ENCODE peak calls at places on chromosomes 1 and 21, in ten cellular contexts. X, E, L, B, H, J, Z, N, A and T are unnamed samples.

GRCh38 chr1:37537378-37537777 is 16.7 kb downstream of the SNIP1 start:
- DNase-seq in X (peak), E (peak), L (no peak), B (no peak), H (no peak), J (peak), Z (no peak), N (no peak), A (peak), T (peak)

GRCh38 chr1:101959456-101959855 is 37.3 kb downstream of the OLFM3 start:
- DNase-seq in X (no peak), E (no peak), L (no peak), B (no peak), H (no peak), J (no peak), Z (no peak), N (no peak), A (no peak), T (no peak)

GRCh38 chr1:154598871-154599635 is 8.9 kb downstream of the ADAR start:
- DNase-seq in X (no peak), E (no peak), L (no peak), B (no peak), H (no peak), J (peak), Z (no peak), N (no peak), A (peak), T (no peak)

GRCh38 chr1:170682159-170682558 is 18.2 kb downstream of the PRRX1 start:
- DNase-seq in X (no peak), E (no peak), L (no peak), B (no peak), H (no peak), J (no peak), Z (no peak), N (no peak), A (no peak), T (no peak)

GRCh38 chr1:150507912-150508864 is at the start of gene ECM1:
- DNase-seq in X (peak), E (peak), L (no peak), B (no peak), H (peak), J (peak), Z (peak), N (peak), A (peak), T (peak)

GRCh38 chr1:91830242-91831131 is 55.5 kb downstream of the TGFBR3 start:
- DNase-seq in X (peak), E (peak), L (no peak), B (peak), H (peak), J (peak), Z (peak), N (no peak), A (peak), T (peak)

GRCh38 chr21:45935628-45936027 is 45.9 kb upstream of the COL6A1 start:
- DNase-seq in X (peak), E (peak), L (no peak), B (no peak), H (no peak), J (peak), Z (no peak), N (no peak), A (no peak), T (peak)

GRCh38 chr1:111903148-111903857 is 86.2 kb downstream of the KCND3 start:
- DNase-seq in X (no peak), E (no peak), L (no peak), B (no peak), H (no peak), J (no peak), Z (no peak), N (peak), A (no peak), T (no peak)

GRCh38 chr1:108592030-108592759 is 32.3 kb downstream of the EEIG2 start:
- DNase-seq in X (no peak), E (no peak), L (no peak), B (no peak), H (no peak), J (peak), Z (no peak), N (no peak), A (no peak), T (peak)

GRCh38 chr1:218346391-218347204 is 1.5 kb downstream of the TGFB2 start:
- DNase-seq in X (peak), E (peak), L (no peak), B (no peak), H (no peak), J (peak), Z (no peak), N (peak), A (peak), T (no peak)

GRCh38 chr1:42439940-42440339 is 15.9 kb downstream of the ZMYND12 start:
- DNase-seq in X (peak), E (peak), L (no peak), B (no peak), H (no peak), J (peak), Z (no peak), N (no peak), A (no peak), T (peak)

GRCh38 chr1:93625582-93626327 is 55.9 kb downstream of the BCAR3 start:
- DNase-seq in X (peak), E (peak), L (no peak), B (no peak), H (peak), J (peak), Z (no peak), N (no peak), A (peak), T (peak)

GRCh38 chr1:98077691-98078090 is 156.9 kb upstream of the DPYD start:
- DNase-seq in X (no peak), E (no peak), L (no peak), B (no peak), H (no peak), J (no peak), Z (no peak), N (no peak), A (no peak), T (no peak)

GRCh38 chr1:217311766-217312165 is 319.1 kb downstream of the GPATCH2 start:
- DNase-seq in X (no peak), E (peak), L (no peak), B (no peak), H (peak), J (no peak), Z (no peak), N (peak), A (no peak), T (peak)

GRCh38 chr1:70044832-70045231 is 160.5 kb downstream of the LRRC40 start:
- DNase-seq in X (peak), E (peak), L (no peak), B (no peak), H (no peak), J (peak), Z (no peak), N (no peak), A (no peak), T (peak)

GRCh38 chr1:221925947-221926346 is 184.1 kb upstream of the DUSP10 start:
- DNase-seq in X (no peak), E (no peak), L (no peak), B (no peak), H (no peak), J (no peak), Z (no peak), N (no peak), A (no peak), T (no peak)

GRCh38 chr1:227788279-227789041 is 27.0 kb upstream of the PRSS38 start:
- DNase-seq in X (peak), E (no peak), L (no peak), B (peak), H (peak), J (peak), Z (no peak), N (peak), A (peak), T (no peak)

DNA sequence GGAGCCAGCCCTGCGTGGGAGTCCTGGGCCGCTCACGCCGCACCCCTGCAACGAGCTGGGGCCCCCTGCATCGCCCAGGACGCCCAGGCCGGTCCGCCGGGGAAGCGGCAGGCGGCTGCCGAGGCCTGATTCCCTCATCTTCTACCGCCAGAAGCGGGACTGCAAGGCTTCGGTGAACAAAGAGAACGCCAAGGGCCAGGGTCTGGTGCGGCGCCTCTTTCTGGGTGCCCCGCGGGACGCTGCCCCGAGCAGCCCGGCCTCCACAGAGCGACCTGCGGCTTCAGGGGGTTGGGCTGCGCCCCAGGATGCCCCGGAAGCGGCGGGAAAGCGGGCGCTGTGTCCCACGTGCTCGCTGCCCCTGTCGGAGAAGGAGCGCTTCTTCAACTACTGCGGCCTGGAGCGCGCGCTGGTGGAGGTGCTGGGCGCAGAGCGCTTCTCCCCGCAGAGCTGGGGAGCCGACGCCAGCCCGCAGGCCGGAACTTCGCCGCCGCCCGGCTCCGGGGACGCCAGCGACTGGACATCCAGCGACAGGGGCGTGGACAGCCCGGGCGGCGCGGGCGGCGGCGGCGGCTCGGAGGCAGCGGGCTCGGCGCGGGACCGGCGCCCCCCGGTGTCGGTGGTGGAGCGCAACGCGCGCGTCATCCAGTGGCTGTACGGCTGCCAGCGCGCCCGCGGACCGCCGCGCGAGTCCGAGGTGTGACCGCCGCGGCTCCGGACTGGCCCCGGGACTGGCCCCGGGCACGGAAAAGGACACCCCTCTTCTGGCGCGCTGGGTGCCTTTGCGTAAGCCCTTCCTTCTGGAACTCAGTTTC is 2.7 kb downstream of the FAM110D start:
- DNase-seq in X (peak), E (peak), L (peak), B (peak), H (peak), J (peak), Z (peak), N (peak), A (peak), T (peak)
- TF ChIP-seq CTCF in X (no peak), E (no peak), L (no peak), B (no peak), H (no peak), J (peak), Z (peak), N (peak), A (peak), T (no peak)

GRCh38 chr1:240491156-240491555 is 120.8 kb downstream of the GREM2 start:
- DNase-seq in X (no peak), E (peak), L (no peak), B (no peak), H (no peak), J (peak), Z (no peak), N (peak), A (no peak), T (peak)

GRCh38 chr1:240495652-240496051 is 116.3 kb downstream of the GREM2 start:
- DNase-seq in X (no peak), E (no peak), L (no peak), B (no peak), H (no peak), J (no peak), Z (no peak), N (no peak), A (no peak), T (no peak)

GRCh38 chr1:240496356-240496755 is 115.6 kb downstream of the GREM2 start:
- DNase-seq in X (no peak), E (no peak), L (no peak), B (no peak), H (no peak), J (no peak), Z (no peak), N (no peak), A (no peak), T (no peak)

GRCh38 chr1:240491796-240492195 is 120.2 kb downstream of the GREM2 start:
- DNase-seq in X (no peak), E (no peak), L (no peak), B (no peak), H (no peak), J (no peak), Z (no peak), N (no peak), A (no peak), T (peak)

DNA sequence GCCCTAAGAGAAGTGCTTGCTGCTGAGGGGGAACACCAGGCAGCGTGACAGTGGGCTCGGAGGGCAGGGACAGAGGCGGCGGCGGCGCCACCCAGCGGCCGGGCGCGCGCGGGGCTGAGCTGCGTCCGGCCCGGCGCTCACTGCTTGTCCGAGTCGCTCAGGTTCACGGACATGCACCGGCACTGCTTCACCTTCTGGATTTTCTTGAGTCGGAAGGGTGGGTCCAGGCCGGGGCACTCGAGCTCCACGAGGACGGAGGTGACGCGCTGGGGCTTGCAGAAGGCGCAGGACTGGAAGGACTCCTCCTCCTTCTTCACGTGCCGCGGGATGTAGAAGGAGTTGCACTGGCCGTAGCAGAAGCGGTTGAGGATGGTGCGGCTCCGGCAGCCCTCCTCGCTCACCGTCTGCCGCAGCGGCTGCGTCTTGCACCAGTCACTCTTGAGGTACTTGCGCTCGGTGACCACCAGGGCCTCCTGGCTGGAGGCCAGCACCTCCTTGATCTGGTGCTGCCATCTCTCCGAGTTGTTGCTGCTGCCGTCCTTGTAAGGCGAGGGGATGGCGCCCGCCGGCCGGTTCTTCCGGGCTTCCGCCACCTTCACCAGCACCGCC is 119.0 kb downstream of the GREM2 start:
- DNase-seq in X (no peak), E (peak), L (no peak), B (no peak), H (peak), J (peak), Z (no peak), N (peak), A (peak), T (peak)
- H3K4me3 ChIP-seq in X (no peak), E (peak), L (no peak), B (no peak), H (no peak), J (peak), Z (peak), N (no peak), A (peak), T (peak)

GRCh38 chr1:115274467-115274866 is 63.6 kb downstream of the NGF start:
- DNase-seq in X (no peak), E (no peak), L (no peak), B (no peak), H (no peak), J (no peak), Z (no peak), N (no peak), A (no peak), T (no peak)

GRCh38 chr1:115280073-115280472 is 58.0 kb downstream of the NGF start:
- DNase-seq in X (no peak), E (peak), L (no peak), B (no peak), H (no peak), J (peak), Z (no peak), N (no peak), A (no peak), T (peak)

GRCh38 chr1:115278241-115278640 is 59.8 kb downstream of the NGF start:
- DNase-seq in X (no peak), E (no peak), L (no peak), B (no peak), H (no peak), J (no peak), Z (no peak), N (no peak), A (no peak), T (no peak)

GRCh38 chr1:115277276-115277675 is 60.8 kb downstream of the NGF start:
- DNase-seq in X (peak), E (peak), L (no peak), B (no peak), H (no peak), J (peak), Z (no peak), N (no peak), A (no peak), T (no peak)

DNA sequence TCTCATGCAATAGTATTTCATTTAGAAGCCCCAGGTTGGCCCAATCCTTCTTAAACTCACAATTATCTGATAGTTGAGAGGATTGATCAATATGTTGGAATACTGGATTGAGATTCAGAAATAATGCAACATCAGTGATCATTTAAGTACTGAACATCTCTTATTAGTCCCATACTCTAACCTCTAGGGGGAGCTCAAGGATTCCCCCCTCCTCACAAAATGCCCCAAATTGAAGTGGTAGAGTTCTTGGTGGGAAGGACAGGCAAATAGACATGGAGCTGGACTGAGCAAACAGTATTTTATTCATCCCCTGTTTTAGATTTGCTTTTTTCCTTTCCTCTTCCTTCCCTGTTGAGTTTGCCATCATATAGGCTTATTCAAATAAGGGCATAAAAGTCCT is 62.8 kb downstream of the NGF start:
- DNase-seq in X (no peak), E (peak), L (no peak), B (no peak), H (no peak), J (peak), Z (no peak), N (no peak), A (no peak), T (peak)
- TF ChIP-seq CTCF in X (peak), E (peak), L (no peak), B (no peak), H (peak), J (peak), Z (peak), N (peak), A (no peak), T (peak)

GRCh38 chr1:55257958-55258357 is 42.8 kb upstream of the USP24 start:
- DNase-seq in X (no peak), E (peak), L (peak), B (no peak), H (no peak), J (no peak), Z (no peak), N (no peak), A (peak), T (peak)

GRCh38 chr1:55262822-55263221 is 47.7 kb upstream of the USP24 start:
- DNase-seq in X (peak), E (peak), L (no peak), B (no peak), H (no peak), J (peak), Z (no peak), N (no peak), A (no peak), T (peak)

GRCh38 chr1:55255901-55256300 is 40.7 kb upstream of the USP24 start:
- DNase-seq in X (no peak), E (no peak), L (no peak), B (no peak), H (no peak), J (no peak), Z (no peak), N (no peak), A (no peak), T (no peak)

DNA sequence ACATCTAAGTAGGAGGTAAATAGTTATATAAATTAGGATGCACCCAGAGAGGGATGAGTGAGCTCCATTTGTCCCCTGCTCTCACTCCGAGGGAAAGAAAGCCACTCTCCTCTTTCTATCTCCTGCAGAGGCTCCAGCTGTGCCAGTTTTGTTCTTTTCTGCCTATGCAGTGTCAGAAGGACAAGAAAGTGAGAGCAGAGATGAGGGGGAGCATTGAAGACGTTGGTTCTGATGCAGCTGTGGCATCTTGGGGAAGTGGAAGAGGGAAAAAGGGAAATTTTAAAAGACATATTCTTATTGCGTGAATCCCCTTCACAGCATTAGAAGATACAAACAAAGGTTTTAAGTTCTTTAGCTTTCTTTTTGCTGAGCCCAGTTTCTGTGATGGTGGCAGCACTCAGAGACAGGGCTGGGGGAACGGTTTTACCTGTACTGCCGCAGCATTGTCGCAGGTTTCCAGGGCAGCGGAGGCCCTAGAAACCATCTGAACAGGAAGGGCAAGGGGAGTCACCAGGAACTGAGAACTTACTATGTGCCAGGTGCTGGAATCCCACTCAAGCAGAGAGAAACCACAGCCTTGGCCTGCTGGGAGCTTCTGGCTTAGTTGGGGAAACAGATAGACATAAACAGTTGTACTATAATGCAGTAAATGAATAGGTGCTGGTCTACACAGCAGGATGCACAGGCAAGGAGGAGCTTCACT is 44.9 kb upstream of the USP24 start:
- DNase-seq in X (no peak), E (no peak), L (no peak), B (no peak), H (no peak), J (no peak), Z (no peak), N (no peak), A (no peak), T (no peak)
- H3K4me3 ChIP-seq in X (no peak), E (no peak), L (no peak), B (no peak), H (no peak), J (no peak), Z (no peak), N (no peak), A (no peak), T (no peak)

DNA sequence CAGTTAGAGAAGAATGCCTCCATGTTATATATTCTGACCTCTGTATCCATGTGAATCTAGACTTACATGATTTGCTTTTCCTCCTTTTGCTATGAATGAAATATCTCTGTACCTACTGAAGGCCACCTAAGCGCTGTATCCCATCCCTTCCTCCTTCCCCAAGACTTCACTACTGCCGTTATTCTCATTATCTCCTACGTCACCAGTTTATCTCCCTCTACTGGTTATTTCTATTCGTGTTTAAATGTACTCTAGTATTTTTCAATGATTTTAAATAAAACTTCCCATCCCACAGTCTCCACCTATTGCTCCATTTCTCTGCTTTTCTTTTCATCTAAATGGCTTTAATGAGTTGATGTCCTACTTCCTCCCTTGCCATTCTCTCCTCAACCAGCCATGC is 110.0 kb downstream of the KCTD3 start:
- DNase-seq in X (no peak), E (no peak), L (no peak), B (no peak), H (no peak), J (no peak), Z (no peak), N (no peak), A (no peak), T (no peak)
- TF ChIP-seq CTCF in X (no peak), E (no peak), L (no peak), B (no peak), H (no peak), J (no peak), Z (no peak), N (peak), A (no peak), T (no peak)

GRCh38 chr1:159172599-159173291 is 1.3 kb downstream of the CADM3 start:
- DNase-seq in X (no peak), E (no peak), L (no peak), B (no peak), H (no peak), J (no peak), Z (peak), N (peak), A (no peak), T (no peak)
- H3K4me3 ChIP-seq in X (no peak), E (no peak), L (no peak), B (no peak), H (no peak), J (no peak), Z (peak), N (peak), A (no peak), T (no peak)

GRCh38 chr1:3727042-3727824 is 25.0 kb upstream of the CCDC27 start:
- DNase-seq in X (no peak), E (no peak), L (no peak), B (no peak), H (peak), J (no peak), Z (no peak), N (peak), A (peak), T (peak)
- TF ChIP-seq CTCF in X (no peak), E (no peak), L (no peak), B (no peak), H (peak), J (peak), Z (peak), N (peak), A (peak), T (peak)